ENCODE peak calls at places on chromosomes 5 and 9, in six cellular contexts. One of them, this sample, is unnamed. For H4K20me1, the result is how much of the 10 kb centered on the place peaks cover.

GRCh38 chr5:89255845-89256463 is 373.0 kb upstream of the MEF2C start:
- DNase-seq in MM.1S: peak
- DNase-seq in fibroblast of lung: peak
- DNase-seq in PC-3: peak
- DNase-seq in keratinocyte: peak
- DNase-seq in hepatocyte: peak
- DNase-seq in this sample: no peak

GRCh38 chr5:139593716-139594319 is 32.7 kb downstream of the UBE2D2 start:
- DNase-seq in MM.1S: no peak
- DNase-seq in fibroblast of lung: peak
- DNase-seq in PC-3: peak
- DNase-seq in keratinocyte: no peak
- DNase-seq in hepatocyte: no peak
- DNase-seq in this sample: peak

GRCh38 chr9:34576593-34576935 is 13.0 kb downstream of the CNTFR start:
- DNase-seq in MM.1S: no peak
- DNase-seq in fibroblast of lung: no peak
- DNase-seq in PC-3: no peak
- DNase-seq in keratinocyte: no peak
- DNase-seq in hepatocyte: no peak
- DNase-seq in this sample: no peak

GRCh38 chr5:969421-969839 is 39.2 kb upstream of the NKD2 start:
- DNase-seq in MM.1S: no peak
- DNase-seq in fibroblast of lung: peak
- DNase-seq in PC-3: no peak
- DNase-seq in keratinocyte: no peak
- DNase-seq in hepatocyte: peak
- DNase-seq in this sample: no peak

GRCh38 chr9:13139641-13140171 is 139.8 kb downstream of the MPDZ start:
- DNase-seq in MM.1S: no peak
- DNase-seq in fibroblast of lung: peak
- DNase-seq in PC-3: peak
- DNase-seq in keratinocyte: no peak
- DNase-seq in hepatocyte: peak
- DNase-seq in this sample: peak

GRCh38 chr5:10434392-10434791 is 7.3 kb upstream of the ROPN1L start:
- DNase-seq in MM.1S: no peak
- DNase-seq in fibroblast of lung: peak
- DNase-seq in PC-3: no peak
- DNase-seq in keratinocyte: no peak
- DNase-seq in hepatocyte: no peak
- DNase-seq in this sample: no peak

GRCh38 chr5:135244620-135245021 is 154.4 kb downstream of the MACROH2A1 start:
- DNase-seq in MM.1S: no peak
- DNase-seq in fibroblast of lung: no peak
- DNase-seq in PC-3: no peak
- DNase-seq in keratinocyte: no peak
- DNase-seq in hepatocyte: no peak
- DNase-seq in this sample: no peak

GRCh38 chr5:136035837-136036236 is 7.0 kb downstream of the TGFBI start:
- DNase-seq in MM.1S: no peak
- DNase-seq in fibroblast of lung: no peak
- DNase-seq in PC-3: peak
- DNase-seq in keratinocyte: no peak
- DNase-seq in hepatocyte: no peak
- DNase-seq in this sample: no peak

GRCh38 chr5:5340206-5340729 is 82.2 kb upstream of the ICE1 start:
- DNase-seq in MM.1S: no peak
- DNase-seq in fibroblast of lung: peak
- DNase-seq in PC-3: peak
- DNase-seq in keratinocyte: no peak
- DNase-seq in hepatocyte: peak
- DNase-seq in this sample: peak

GRCh38 chr9:70421020-70421271 is 6.5 kb upstream of the KLF9 start:
- DNase-seq in MM.1S: no peak
- DNase-seq in fibroblast of lung: no peak
- DNase-seq in PC-3: no peak
- DNase-seq in keratinocyte: no peak
- DNase-seq in hepatocyte: no peak
- DNase-seq in this sample: no peak

GRCh38 chr9:100352201-100352726 is 478 bp downstream of the TEX10 start:
- DNase-seq in MM.1S: peak
- DNase-seq in fibroblast of lung: peak
- DNase-seq in PC-3: peak
- DNase-seq in keratinocyte: no peak
- DNase-seq in hepatocyte: peak
- DNase-seq in this sample: no peak

GRCh38 chr9:111851536-111851935 is 45.1 kb upstream of the UGCG start:
- DNase-seq in MM.1S: no peak
- DNase-seq in fibroblast of lung: peak
- DNase-seq in PC-3: peak
- DNase-seq in keratinocyte: peak
- DNase-seq in hepatocyte: peak
- DNase-seq in this sample: peak

GRCh38 chr9:116377179-116377790 is 223.7 kb downstream of the PAPPA start:
- DNase-seq in MM.1S: no peak
- DNase-seq in fibroblast of lung: peak
- DNase-seq in PC-3: peak
- DNase-seq in keratinocyte: no peak
- DNase-seq in hepatocyte: peak
- DNase-seq in this sample: peak

GRCh38 chr5:2008851-2009629 is 126.3 kb upstream of the IRX4 start:
- DNase-seq in MM.1S: no peak
- DNase-seq in fibroblast of lung: no peak
- DNase-seq in PC-3: no peak
- DNase-seq in keratinocyte: no peak
- DNase-seq in hepatocyte: no peak
- DNase-seq in this sample: no peak

GRCh38 chr9:4671737-4672136 is 5.5 kb upstream of the SPATA6L start:
- DNase-seq in MM.1S: no peak
- DNase-seq in fibroblast of lung: no peak
- DNase-seq in PC-3: no peak
- DNase-seq in keratinocyte: no peak
- DNase-seq in hepatocyte: no peak
- DNase-seq in this sample: no peak

GRCh38 chr9:77556396-77556795 is 91.7 kb downstream of the GNA14 start:
- DNase-seq in MM.1S: no peak
- DNase-seq in fibroblast of lung: peak
- DNase-seq in PC-3: no peak
- DNase-seq in keratinocyte: no peak
- DNase-seq in hepatocyte: no peak
- DNase-seq in this sample: no peak

GRCh38 chr9:135039266-135039870 is 48.1 kb upstream of the OLFM1 start:
- DNase-seq in MM.1S: no peak
- DNase-seq in fibroblast of lung: no peak
- DNase-seq in PC-3: no peak
- DNase-seq in keratinocyte: no peak
- DNase-seq in hepatocyte: no peak
- DNase-seq in this sample: no peak

GRCh38 chr9:92325991-92326500 is 293 bp downstream of the CENPP start:
- DNase-seq in MM.1S: peak
- DNase-seq in fibroblast of lung: no peak
- DNase-seq in PC-3: peak
- DNase-seq in keratinocyte: no peak
- DNase-seq in hepatocyte: no peak
- DNase-seq in this sample: no peak

GRCh38 chr5:132209901-132210545 is 17.6 kb downstream of the P4HA2 start:
- DNase-seq in MM.1S: no peak
- DNase-seq in fibroblast of lung: no peak
- DNase-seq in PC-3: no peak
- DNase-seq in keratinocyte: no peak
- DNase-seq in hepatocyte: no peak
- DNase-seq in this sample: peak

GRCh38 chr5:177402271-177403043 is 2.0 kb upstream of the PFN3 start:
- DNase-seq in MM.1S: no peak
- DNase-seq in fibroblast of lung: peak
- DNase-seq in PC-3: peak
- DNase-seq in keratinocyte: peak
- DNase-seq in hepatocyte: peak
- DNase-seq in this sample: peak

GRCh38 chr9:112086627-112087026 is 88.5 kb downstream of the SUSD1 start:
- DNase-seq in MM.1S: no peak
- DNase-seq in fibroblast of lung: peak
- DNase-seq in PC-3: peak
- DNase-seq in keratinocyte: no peak
- DNase-seq in hepatocyte: no peak
- DNase-seq in this sample: no peak

GRCh38 chr9:98380065-98380681 is 124.7 kb upstream of the TBC1D2 start:
- DNase-seq in MM.1S: no peak
- DNase-seq in fibroblast of lung: peak
- DNase-seq in PC-3: peak
- DNase-seq in keratinocyte: no peak
- DNase-seq in hepatocyte: peak
- DNase-seq in this sample: peak

GRCh38 chr5:168227001-168227400 is 64.4 kb upstream of the WWC1 start:
- DNase-seq in MM.1S: no peak
- DNase-seq in fibroblast of lung: peak
- DNase-seq in PC-3: peak
- DNase-seq in keratinocyte: no peak
- DNase-seq in hepatocyte: no peak
- DNase-seq in this sample: no peak

GRCh38 chr5:82183828-82184227 is 94.3 kb downstream of the RPS23 start:
- DNase-seq in MM.1S: no peak
- DNase-seq in fibroblast of lung: peak
- DNase-seq in PC-3: peak
- DNase-seq in keratinocyte: peak
- DNase-seq in hepatocyte: no peak
- DNase-seq in this sample: no peak

GRCh38 chr5:174172104-174172965 is 126.8 kb downstream of the NSG2 start:
- DNase-seq in MM.1S: no peak
- DNase-seq in fibroblast of lung: no peak
- DNase-seq in PC-3: no peak
- DNase-seq in keratinocyte: no peak
- DNase-seq in hepatocyte: no peak
- DNase-seq in this sample: no peak

GRCh38 chr9:75941577-75942311 is 51.3 kb downstream of the PCSK5 start:
- DNase-seq in MM.1S: no peak
- DNase-seq in fibroblast of lung: no peak
- DNase-seq in PC-3: no peak
- DNase-seq in keratinocyte: no peak
- DNase-seq in hepatocyte: no peak
- DNase-seq in this sample: no peak

GRCh38 chr9:6680797-6681146 is 35.2 kb upstream of the GLDC start:
- DNase-seq in MM.1S: peak
- DNase-seq in fibroblast of lung: peak
- DNase-seq in PC-3: peak
- DNase-seq in keratinocyte: no peak
- DNase-seq in hepatocyte: peak
- DNase-seq in this sample: no peak

GRCh38 chr9:85178486-85178885 is 509.0 kb downstream of the NTRK2 start:
- DNase-seq in MM.1S: peak
- DNase-seq in fibroblast of lung: no peak
- DNase-seq in PC-3: no peak
- DNase-seq in keratinocyte: peak
- DNase-seq in hepatocyte: no peak
- DNase-seq in this sample: no peak

GRCh38 chr9:34520505-34521385 is 2.0 kb downstream of the ENHO start:
- DNase-seq in MM.1S: no peak
- DNase-seq in fibroblast of lung: no peak
- DNase-seq in PC-3: no peak
- DNase-seq in keratinocyte: no peak
- DNase-seq in hepatocyte: no peak
- DNase-seq in this sample: no peak

GRCh38 chr5:143600396-143601075 is 197.1 kb upstream of the NR3C1 start:
- DNase-seq in MM.1S: no peak
- DNase-seq in fibroblast of lung: no peak
- DNase-seq in PC-3: no peak
- DNase-seq in keratinocyte: no peak
- DNase-seq in hepatocyte: peak
- DNase-seq in this sample: no peak
- H2AFZ ChIP-seq in MM.1S: no peak
- H2AFZ ChIP-seq in fibroblast of lung: no peak
- H2AFZ ChIP-seq in PC-3: no peak
- H2AFZ ChIP-seq in keratinocyte: no peak
- H2AFZ ChIP-seq in hepatocyte: no peak
- H2AFZ ChIP-seq in this sample: no peak

GRCh38 chr5:7876867-7877266 is 7.9 kb downstream of the MTRR start:
- DNase-seq in MM.1S: no peak
- DNase-seq in fibroblast of lung: peak
- DNase-seq in PC-3: peak
- DNase-seq in keratinocyte: no peak
- DNase-seq in hepatocyte: no peak
- DNase-seq in this sample: no peak

GRCh38 chr5:7875151-7875550 is 6.2 kb downstream of the MTRR start:
- DNase-seq in MM.1S: no peak
- DNase-seq in fibroblast of lung: no peak
- DNase-seq in PC-3: no peak
- DNase-seq in keratinocyte: no peak
- DNase-seq in hepatocyte: no peak
- DNase-seq in this sample: no peak

GRCh38 chr5:7878381-7878873 is 9.5 kb downstream of the MTRR start:
- DNase-seq in MM.1S: no peak
- DNase-seq in fibroblast of lung: peak
- DNase-seq in PC-3: peak
- DNase-seq in keratinocyte: no peak
- DNase-seq in hepatocyte: no peak
- DNase-seq in this sample: no peak

GRCh38 chr5:7874639-7875038 is 5.7 kb downstream of the MTRR start:
- DNase-seq in MM.1S: no peak
- DNase-seq in fibroblast of lung: no peak
- DNase-seq in PC-3: no peak
- DNase-seq in keratinocyte: no peak
- DNase-seq in hepatocyte: no peak
- DNase-seq in this sample: no peak

GRCh38 chr5:7877851-7878250 is 8.9 kb downstream of the MTRR start:
- DNase-seq in MM.1S: no peak
- DNase-seq in fibroblast of lung: peak
- DNase-seq in PC-3: no peak
- DNase-seq in keratinocyte: no peak
- DNase-seq in hepatocyte: no peak
- DNase-seq in this sample: no peak
- H4K20me1 ChIP-seq in MM.1S: half or more
- H4K20me1 ChIP-seq in fibroblast of lung: under half
- H4K20me1 ChIP-seq in PC-3: under half
- H4K20me1 ChIP-seq in keratinocyte: under half
- H4K20me1 ChIP-seq in hepatocyte: under half
- H4K20me1 ChIP-seq in this sample: under half

GRCh38 chr5:151164687-151165392 is 7.3 kb upstream of the ANXA6 start:
- DNase-seq in MM.1S: peak
- DNase-seq in fibroblast of lung: peak
- DNase-seq in PC-3: peak
- DNase-seq in keratinocyte: no peak
- DNase-seq in hepatocyte: peak
- DNase-seq in this sample: peak
- H2AFZ ChIP-seq in MM.1S: peak
- H2AFZ ChIP-seq in fibroblast of lung: no peak
- H2AFZ ChIP-seq in PC-3: peak
- H2AFZ ChIP-seq in keratinocyte: no peak
- H2AFZ ChIP-seq in hepatocyte: no peak
- H2AFZ ChIP-seq in this sample: no peak

GRCh38 chr5:158824167-158824882 is 275.4 kb downstream of the EBF1 start:
- DNase-seq in MM.1S: no peak
- DNase-seq in fibroblast of lung: no peak
- DNase-seq in PC-3: no peak
- DNase-seq in keratinocyte: no peak
- DNase-seq in hepatocyte: no peak
- DNase-seq in this sample: no peak
- H4K20me1 ChIP-seq in MM.1S: under half
- H4K20me1 ChIP-seq in fibroblast of lung: under half
- H4K20me1 ChIP-seq in PC-3: under half
- H4K20me1 ChIP-seq in keratinocyte: under half
- H4K20me1 ChIP-seq in hepatocyte: under half
- H4K20me1 ChIP-seq in this sample: under half